ENCODE peak calls at places on chromosomes 13 and 19, in five cellular contexts. W is OCI-LY7, A is GM23338, Y is HCT116, G is neural progenitor cell. H is an unnamed sample.
A peak's percentile ranks its signal among the peaks of the same experiment; 100 is the strongest.

GRCh38 chr19:29690842-29691241 is 24.2 kb downstream of the C19orf12 start:
- DNase-seq in W (peak; percentile 62), A (peak; percentile 83), Y (peak; percentile 23), G (peak; percentile 37), H (peak; percentile 53)

GRCh38 chr19:17966497-17967257 is at the start of gene KCNN1:
- DNase-seq in W (peak; percentile 26), A (peak; percentile 85), Y (no peak), G (peak; percentile 85), H (no peak)

GRCh38 chr19:16628984-16629691 is 1.1 kb upstream of the MED26 start:
- DNase-seq in W (peak; percentile 84), A (peak; percentile 71), Y (no peak), G (no peak), H (peak; percentile 76)

GRCh38 chr19:1269478-1270167 is 491 bp downstream of the CIRBP start:
- DNase-seq in W (peak; percentile 93), A (peak; percentile 81), Y (no peak), G (peak; percentile 95), H (peak; percentile 90)

GRCh38 chr13:90430127-90430526 is 917.4 kb upstream of the MIR17HG start:
- DNase-seq in W (no peak), A (no peak), Y (no peak), G (no peak), H (no peak)

GRCh38 chr19:18013621-18014111 is 5.7 kb downstream of the ARRDC2 start:
- DNase-seq in W (no peak), A (no peak), Y (no peak), G (peak; percentile 39), H (peak; percentile 21)

GRCh38 chr13:24076124-24076523 is 84.4 kb upstream of the SPATA13 start:
- DNase-seq in W (no peak), A (no peak), Y (no peak), G (no peak), H (no peak)

GRCh38 chr19:6551607-6552450 is 21.0 kb downstream of the TNFSF9 start:
- DNase-seq in W (no peak), A (peak; percentile 92), Y (no peak), G (peak; percentile 83), H (no peak)

GRCh38 chr13:47594833-47595232 is 406.2 kb downstream of the SUCLA2 start:
- DNase-seq in W (peak; percentile 12), A (peak; percentile 41), Y (no peak), G (peak; percentile 23), H (no peak)

GRCh38 chr13:97753269-97753668 is 200.2 kb upstream of the IPO5 start:
- DNase-seq in W (no peak), A (peak; percentile 8), Y (no peak), G (no peak), H (no peak)

GRCh38 chr19:8638078-8638619 is 7.7 kb downstream of the NFILZ start:
- DNase-seq in W (no peak), A (no peak), Y (no peak), G (no peak), H (no peak)

GRCh38 chr19:47723573-47723923 is 10.3 kb downstream of the EHD2 start:
- DNase-seq in W (no peak), A (no peak), Y (no peak), G (no peak), H (no peak)

GRCh38 chr13:75312884-75313520 is 169.0 kb downstream of the TBC1D4 start:
- DNase-seq in W (no peak), A (no peak), Y (no peak), G (no peak), H (no peak)

GRCh38 chr13:79936368-79937136 is 404.4 kb downstream of the SPRY2 start:
- DNase-seq in W (no peak), A (no peak), Y (no peak), G (no peak), H (no peak)

GRCh38 chr19:17340871-17341357 is 3.6 kb downstream of the GTPBP3 start:
- DNase-seq in W (no peak), A (peak; percentile 76), Y (no peak), G (no peak), H (no peak)

GRCh38 chr19:6887326-6887725 is at the start of gene ADGRE1:
- DNase-seq in W (no peak), A (no peak), Y (no peak), G (no peak), H (no peak)

GRCh38 chr19:7504684-7505083 is 11.2 kb upstream of the ZNF358 start:
- DNase-seq in W (no peak), A (no peak), Y (no peak), G (no peak), H (no peak)

GRCh38 chr13:114319441-114319871 is 5.2 kb downstream of the CHAMP1 start:
- DNase-seq in W (no peak), A (no peak), Y (no peak), G (no peak), H (no peak)

GRCh38 chr13:84543976-84544375 is 661.7 kb upstream of the SLITRK1 start:
- DNase-seq in W (no peak), A (no peak), Y (no peak), G (no peak), H (no peak)

GRCh38 chr19:41957838-41958366 is 1.2 kb downstream of the RABAC1 start:
- DNase-seq in W (peak; percentile 80), A (peak; percentile 94), Y (peak; percentile 79), G (peak; percentile 92), H (peak; percentile 83)

GRCh38 chr19:47094557-47095517 is 18.7 kb downstream of the ZC3H4 start:
- DNase-seq in W (no peak), A (no peak), Y (no peak), G (no peak), H (no peak)

GRCh38 chr19:16143399-16144215 is at the start of gene HSH2D:
- DNase-seq in W (peak; percentile 97), A (peak; percentile 86), Y (peak; percentile 77), G (no peak), H (peak; percentile 99)

GRCh38 chr19:12828494-12828893 is 5.9 kb downstream of the RTBDN start:
- DNase-seq in W (peak; percentile 58), A (peak; percentile 92), Y (no peak), G (peak; percentile 79), H (no peak)

GRCh38 chr19:15332311-15332996 is at the start of gene BRD4:
- DNase-seq in W (peak; percentile 82), A (peak; percentile 81), Y (no peak), G (peak; percentile 90), H (peak; percentile 68)

GRCh38 chr19:48203227-48203793 is 32.8 kb downstream of the ZSWIM9 start:
- DNase-seq in W (peak; percentile 28), A (no peak), Y (peak; percentile 24), G (no peak), H (peak; percentile 21)

GRCh38 chr13:46603165-46603603 is 50.2 kb downstream of the LRCH1 start:
- DNase-seq in W (peak; percentile 53), A (peak; percentile 55), Y (no peak), G (peak; percentile 30), H (no peak)

GRCh38 chr19:15464394-15465385 is at the start of gene RASAL3:
- DNase-seq in W (peak; percentile 68), A (peak; percentile 49), Y (no peak), G (no peak), H (peak; percentile 73)

GRCh38 chr13:77697208-77698103 is at the start of gene SLAIN1:
- DNase-seq in W (peak; percentile 92), A (peak; percentile 94), Y (no peak), G (peak; percentile 95), H (peak; percentile 85)

GRCh38 chr13:20399515-20399914 is 126.1 kb downstream of the CRYL1 start:
- DNase-seq in W (no peak), A (no peak), Y (no peak), G (no peak), H (no peak)

GRCh38 chr13:20398459-20398858 is 127.2 kb downstream of the CRYL1 start:
- DNase-seq in W (no peak), A (no peak), Y (no peak), G (no peak), H (no peak)

GRCh38 chr13:20401586-20401957 is 124.1 kb downstream of the CRYL1 start:
- DNase-seq in W (no peak), A (no peak), Y (no peak), G (no peak), H (no peak)

GRCh38 chr13:20400774-20401173 is 124.9 kb downstream of the CRYL1 start:
- DNase-seq in W (no peak), A (no peak), Y (no peak), G (no peak), H (no peak)

GRCh38 chr13:20399961-20400360 is 125.7 kb downstream of the CRYL1 start:
- DNase-seq in W (no peak), A (no peak), Y (no peak), G (no peak), H (no peak)
- TF ChIP-seq EZH2phosphoT487 in W (no peak), A (no peak), Y (no peak), G (no peak), H (no peak)

DNA sequence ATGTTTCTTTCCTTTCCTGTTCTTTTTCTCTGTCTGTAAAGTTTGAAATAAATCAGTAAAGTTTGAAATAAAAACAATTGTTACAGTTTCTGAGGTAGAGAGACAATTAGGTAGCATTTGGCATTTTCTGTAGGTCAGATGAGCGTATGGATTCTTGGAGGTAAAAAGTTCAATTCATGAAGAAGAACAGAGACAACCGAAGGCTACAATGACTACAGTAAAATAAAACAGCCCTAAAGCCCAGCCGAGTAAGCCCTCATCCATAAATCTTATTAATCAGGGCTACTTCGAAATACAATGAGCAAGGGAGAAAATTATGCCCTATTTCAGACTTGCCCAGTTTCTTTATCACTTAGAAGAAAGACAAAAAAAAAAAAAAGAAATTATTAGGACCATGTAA is 941.9 kb upstream of the SLC10A2 start:
- DNase-seq in W (no peak), A (no peak), Y (no peak), G (no peak), H (no peak)
- H3K4me2 ChIP-seq in W (no peak overlapping the region), A (no peak overlapping the region), Y (no peak overlapping the region), G (no peak overlapping the region), H (no peak overlapping the region)

GRCh38 chr13:71773534-71773933 is 93.5 kb downstream of the DACH1 start:
- DNase-seq in W (no peak), A (no peak), Y (no peak), G (no peak), H (no peak)

GRCh38 chr13:71774863-71775262 is 92.1 kb downstream of the DACH1 start:
- DNase-seq in W (no peak), A (no peak), Y (no peak), G (no peak), H (no peak)

GRCh38 chr13:71771144-71771543 is 95.9 kb downstream of the DACH1 start:
- DNase-seq in W (no peak), A (no peak), Y (no peak), G (no peak), H (no peak)

GRCh38 chr13:71772376-71772775 is 94.6 kb downstream of the DACH1 start:
- DNase-seq in W (no peak), A (no peak), Y (no peak), G (no peak), H (no peak)

GRCh38 chr13:71770710-71771109 is 96.3 kb downstream of the DACH1 start:
- DNase-seq in W (no peak), A (no peak), Y (no peak), G (no peak), H (no peak)
- TF ChIP-seq EZH2phosphoT487 in W (no peak), A (no peak), Y (no peak), G (no peak), H (no peak)

DNA sequence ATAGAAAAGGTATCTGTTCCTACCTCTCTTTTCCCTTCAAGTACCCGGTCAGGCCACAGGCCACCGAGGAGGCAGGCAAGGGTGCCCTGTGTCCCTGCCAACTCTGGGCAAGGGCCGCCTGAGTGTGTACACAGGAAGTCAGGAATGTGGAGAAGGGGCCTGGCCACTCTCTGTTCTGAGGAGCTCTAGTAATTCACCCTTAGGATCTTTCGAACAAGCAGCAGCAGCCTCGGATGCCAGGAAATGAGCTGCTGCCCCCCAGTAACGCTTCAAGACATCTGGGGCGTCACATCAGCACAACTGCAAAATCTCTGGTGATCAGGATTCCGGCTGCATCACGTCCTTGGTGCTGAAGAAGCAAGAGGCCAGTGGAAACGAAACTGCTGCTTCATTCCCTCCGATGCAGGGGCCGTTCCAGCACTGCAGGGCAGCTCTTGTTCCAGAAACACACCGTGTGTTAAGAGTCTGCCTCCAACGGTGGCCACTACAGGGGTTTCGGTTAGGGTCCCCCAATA is 2.0 kb downstream of the RAB20 start:
- DNase-seq in W (no peak), A (no peak), Y (no peak), G (no peak), H (no peak)
- H3K4me2 ChIP-seq in W (no peak overlapping the region), A (peak overlapping the region; percentile 96), Y (no peak overlapping the region), G (no peak overlapping the region), H (no peak overlapping the region)